ENCODE peak calls at places on chromosomes 2 and 18, in six cellular contexts. One of them, this sample, is unnamed. For H3K36me3, the result is how much of the 10 kb centered on the place peaks cover.

GRCh38 chr2:166410828-166411472 is 35.2 kb upstream of the SCN9A start:
- DNase-seq in small intestine: no peak
- DNase-seq in stomach: no peak
- DNase-seq in HCT116: peak
- DNase-seq in naive thymus-derived CD4-positive, alpha-beta T cell: no peak
- DNase-seq in Karpas-422: no peak
- DNase-seq in this sample: no peak

GRCh38 chr18:48843596-48843995 is 107.2 kb downstream of the SMAD7 start:
- DNase-seq in small intestine: no peak
- DNase-seq in stomach: no peak
- DNase-seq in HCT116: no peak
- DNase-seq in naive thymus-derived CD4-positive, alpha-beta T cell: no peak
- DNase-seq in Karpas-422: no peak
- DNase-seq in this sample: no peak

GRCh38 chr18:48828713-48829442 is 121.9 kb downstream of the SMAD7 start:
- DNase-seq in small intestine: no peak
- DNase-seq in stomach: peak
- DNase-seq in HCT116: no peak
- DNase-seq in naive thymus-derived CD4-positive, alpha-beta T cell: no peak
- DNase-seq in Karpas-422: no peak
- DNase-seq in this sample: no peak

GRCh38 chr18:46677609-46678470 is 20.8 kb upstream of the LOXHD1 start:
- DNase-seq in small intestine: no peak
- DNase-seq in stomach: no peak
- DNase-seq in HCT116: peak
- DNase-seq in naive thymus-derived CD4-positive, alpha-beta T cell: no peak
- DNase-seq in Karpas-422: peak
- DNase-seq in this sample: no peak

GRCh38 chr2:29848566-29849310 is 72.6 kb downstream of the ALK start:
- DNase-seq in small intestine: no peak
- DNase-seq in stomach: no peak
- DNase-seq in HCT116: no peak
- DNase-seq in naive thymus-derived CD4-positive, alpha-beta T cell: no peak
- DNase-seq in Karpas-422: no peak
- DNase-seq in this sample: peak

GRCh38 chr2:227163998-227164744 is at the start of the genes COL4A3 and COL4A4:
- DNase-seq in small intestine: peak
- DNase-seq in stomach: peak
- DNase-seq in HCT116: peak
- DNase-seq in naive thymus-derived CD4-positive, alpha-beta T cell: peak
- DNase-seq in Karpas-422: no peak
- DNase-seq in this sample: peak

GRCh38 chr2:240899468-240899865 is 3.5 kb upstream of the MAB21L4 start:
- DNase-seq in small intestine: no peak
- DNase-seq in stomach: no peak
- DNase-seq in HCT116: no peak
- DNase-seq in naive thymus-derived CD4-positive, alpha-beta T cell: no peak
- DNase-seq in Karpas-422: no peak
- DNase-seq in this sample: no peak

GRCh38 chr2:29459445-29460179 is 344.4 kb downstream of the CLIP4 start:
- DNase-seq in small intestine: no peak
- DNase-seq in stomach: no peak
- DNase-seq in HCT116: no peak
- DNase-seq in naive thymus-derived CD4-positive, alpha-beta T cell: no peak
- DNase-seq in Karpas-422: no peak
- DNase-seq in this sample: no peak

GRCh38 chr2:171509945-171510731 is 12.1 kb upstream of the CYBRD1 start:
- DNase-seq in small intestine: peak
- DNase-seq in stomach: no peak
- DNase-seq in HCT116: no peak
- DNase-seq in naive thymus-derived CD4-positive, alpha-beta T cell: no peak
- DNase-seq in Karpas-422: no peak
- DNase-seq in this sample: no peak

GRCh38 chr2:238632181-238633060 is 205.7 kb downstream of the ASB1 start:
- DNase-seq in small intestine: no peak
- DNase-seq in stomach: no peak
- DNase-seq in HCT116: no peak
- DNase-seq in naive thymus-derived CD4-positive, alpha-beta T cell: no peak
- DNase-seq in Karpas-422: no peak
- DNase-seq in this sample: peak

DNA sequence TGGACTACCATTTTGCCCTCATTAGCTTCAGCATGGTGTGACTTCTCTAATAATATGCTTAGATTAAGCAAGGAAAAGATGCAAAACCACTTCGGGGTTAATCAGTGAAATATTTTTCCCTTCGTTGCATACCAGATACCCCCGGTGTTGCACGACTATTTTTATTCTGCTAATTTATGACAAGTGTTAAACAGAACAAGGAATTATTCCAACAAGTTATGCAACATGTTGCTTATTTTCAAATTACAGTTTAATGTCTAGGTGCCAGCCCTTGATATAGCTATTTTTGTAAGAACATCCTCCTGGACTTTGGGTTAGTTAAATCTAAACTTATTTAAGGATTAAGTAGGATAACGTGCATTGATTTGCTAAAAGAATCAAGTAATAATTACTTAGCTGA is 16.3 kb downstream of the TYMS start:
- DNase-seq in small intestine: no peak
- DNase-seq in stomach: no peak
- DNase-seq in HCT116: no peak
- DNase-seq in naive thymus-derived CD4-positive, alpha-beta T cell: no peak
- DNase-seq in Karpas-422: no peak
- DNase-seq in this sample: no peak
- H3K36me3 ChIP-seq in small intestine: under half
- H3K36me3 ChIP-seq in stomach: under half
- H3K36me3 ChIP-seq in HCT116: half or more
- H3K36me3 ChIP-seq in naive thymus-derived CD4-positive, alpha-beta T cell: half or more
- H3K36me3 ChIP-seq in Karpas-422: under half
- H3K36me3 ChIP-seq in this sample: under half

GRCh38 chr2:119431976-119432881 is 575 bp downstream of the TMEM37 start:
- DNase-seq in small intestine: peak
- DNase-seq in stomach: peak
- DNase-seq in HCT116: no peak
- DNase-seq in naive thymus-derived CD4-positive, alpha-beta T cell: no peak
- DNase-seq in Karpas-422: no peak
- DNase-seq in this sample: no peak

GRCh38 chr2:119435148-119435952 is 3.7 kb downstream of the TMEM37 start:
- DNase-seq in small intestine: peak
- DNase-seq in stomach: no peak
- DNase-seq in HCT116: no peak
- DNase-seq in naive thymus-derived CD4-positive, alpha-beta T cell: no peak
- DNase-seq in Karpas-422: peak
- DNase-seq in this sample: no peak

GRCh38 chr2:119432882-119433522 is 1.3 kb downstream of the TMEM37 start:
- DNase-seq in small intestine: no peak
- DNase-seq in stomach: no peak
- DNase-seq in HCT116: no peak
- DNase-seq in naive thymus-derived CD4-positive, alpha-beta T cell: no peak
- DNase-seq in Karpas-422: no peak
- DNase-seq in this sample: no peak

GRCh38 chr2:119434664-119435063 is 3.0 kb downstream of the TMEM37 start:
- DNase-seq in small intestine: no peak
- DNase-seq in stomach: no peak
- DNase-seq in HCT116: no peak
- DNase-seq in naive thymus-derived CD4-positive, alpha-beta T cell: no peak
- DNase-seq in Karpas-422: no peak
- DNase-seq in this sample: no peak

DNA sequence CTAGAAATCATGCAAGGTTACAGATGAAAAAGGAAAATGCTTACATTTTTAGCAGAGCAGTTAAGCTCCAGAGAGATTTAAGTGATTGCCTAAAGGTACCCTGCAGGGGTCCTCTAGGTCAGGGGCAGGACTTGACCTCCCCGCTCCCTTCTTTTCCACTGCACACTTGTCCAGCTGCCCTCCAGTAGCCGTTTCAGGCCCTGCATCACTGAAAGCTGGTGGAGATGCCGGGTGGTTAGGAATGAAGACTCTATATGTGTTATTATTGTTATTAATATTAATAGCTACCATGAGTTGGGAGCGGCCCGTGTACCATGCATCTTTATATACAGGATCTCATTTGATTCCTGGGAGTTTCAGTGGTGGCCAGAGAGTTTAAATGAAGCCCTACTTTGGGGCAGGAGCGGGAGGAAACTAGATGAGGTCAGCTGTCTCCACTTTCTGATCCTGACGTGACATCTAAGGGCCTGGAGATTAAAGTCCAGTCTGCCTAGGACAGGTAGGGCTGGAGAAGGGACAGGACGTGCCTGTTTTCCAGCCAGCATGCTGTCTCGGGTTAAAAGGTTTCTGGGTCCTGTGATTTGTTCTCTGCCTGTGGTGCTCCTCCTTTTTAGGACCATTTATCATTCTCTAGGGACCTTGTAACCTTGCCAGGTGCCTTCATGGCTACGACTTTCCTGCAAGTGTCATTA is 2.1 kb downstream of the TMEM37 start:
- DNase-seq in small intestine: peak
- DNase-seq in stomach: no peak
- DNase-seq in HCT116: no peak
- DNase-seq in naive thymus-derived CD4-positive, alpha-beta T cell: no peak
- DNase-seq in Karpas-422: no peak
- DNase-seq in this sample: no peak
- H3K36me3 ChIP-seq in small intestine: under half
- H3K36me3 ChIP-seq in stomach: under half
- H3K36me3 ChIP-seq in HCT116: under half
- H3K36me3 ChIP-seq in naive thymus-derived CD4-positive, alpha-beta T cell: under half
- H3K36me3 ChIP-seq in Karpas-422: under half
- H3K36me3 ChIP-seq in this sample: under half

DNA sequence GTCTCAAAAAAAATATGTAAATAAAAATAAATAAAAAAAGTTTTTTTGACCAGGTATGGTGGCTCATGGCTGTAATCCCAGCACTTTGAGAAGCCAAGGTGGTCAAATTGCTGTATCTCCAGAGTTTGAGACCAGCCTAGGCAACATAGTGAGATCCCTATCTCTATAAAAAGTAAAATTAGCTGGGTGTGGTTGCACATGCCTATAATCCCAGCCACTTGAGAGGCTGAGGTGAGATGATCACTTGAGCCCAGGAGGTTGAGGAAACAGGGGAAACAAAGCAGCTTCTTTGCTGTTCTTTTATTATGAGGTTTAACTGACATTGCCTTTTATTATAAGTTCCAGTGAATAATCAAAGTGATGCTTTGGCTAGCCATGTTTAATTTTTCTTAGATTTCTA is 25.0 kb downstream of the ACTR2 start:
- DNase-seq in small intestine: no peak
- DNase-seq in stomach: no peak
- DNase-seq in HCT116: no peak
- DNase-seq in naive thymus-derived CD4-positive, alpha-beta T cell: no peak
- DNase-seq in Karpas-422: no peak
- DNase-seq in this sample: no peak
- H3K36me3 ChIP-seq in small intestine: under half
- H3K36me3 ChIP-seq in stomach: under half
- H3K36me3 ChIP-seq in HCT116: under half
- H3K36me3 ChIP-seq in naive thymus-derived CD4-positive, alpha-beta T cell: under half
- H3K36me3 ChIP-seq in Karpas-422: half or more
- H3K36me3 ChIP-seq in this sample: half or more

DNA sequence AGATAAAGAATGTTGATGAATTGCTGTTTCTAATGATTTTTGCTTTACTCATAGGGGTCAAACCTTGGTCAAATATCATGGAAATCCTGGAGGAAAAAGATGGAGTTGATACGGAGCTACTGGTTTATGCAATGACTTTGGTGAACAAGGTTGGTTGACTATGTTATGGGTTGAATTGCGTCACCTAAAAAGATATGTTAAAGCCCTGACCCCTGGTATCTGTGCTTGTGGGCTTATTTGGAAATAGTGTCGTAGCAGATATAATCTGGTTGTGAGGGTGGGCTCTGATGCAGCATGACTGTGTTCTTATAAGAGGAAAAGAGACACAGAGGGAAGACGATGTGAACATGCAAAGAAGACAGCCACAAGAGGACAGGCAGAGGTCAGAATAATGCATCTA is 226.2 kb downstream of the TPGS2 start:
- DNase-seq in small intestine: no peak
- DNase-seq in stomach: no peak
- DNase-seq in HCT116: no peak
- DNase-seq in naive thymus-derived CD4-positive, alpha-beta T cell: no peak
- DNase-seq in Karpas-422: no peak
- DNase-seq in this sample: no peak
- H3K36me3 ChIP-seq in small intestine: under half
- H3K36me3 ChIP-seq in stomach: under half
- H3K36me3 ChIP-seq in HCT116: under half
- H3K36me3 ChIP-seq in naive thymus-derived CD4-positive, alpha-beta T cell: under half
- H3K36me3 ChIP-seq in Karpas-422: under half
- H3K36me3 ChIP-seq in this sample: under half

DNA sequence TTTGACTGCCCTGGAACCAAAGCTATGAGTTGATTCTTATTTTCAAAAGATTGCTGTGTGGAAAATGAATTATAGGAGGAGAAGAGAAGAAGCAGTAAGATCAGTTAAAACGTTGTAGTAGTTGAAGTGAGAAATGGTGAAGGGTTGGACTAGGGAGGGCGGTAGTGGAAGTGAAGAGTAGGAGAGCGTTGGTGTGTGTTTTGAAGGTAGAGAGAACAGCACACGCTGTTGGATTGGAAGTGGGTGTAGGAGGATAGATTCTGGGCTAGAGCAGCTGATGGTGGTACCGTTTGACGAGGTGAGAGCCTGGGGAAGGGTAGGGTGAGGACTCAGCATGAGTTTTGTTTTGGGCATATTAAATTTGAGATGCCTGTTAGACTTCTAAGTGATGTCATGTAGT is 18.4 kb downstream of the RIOK3 start:
- DNase-seq in small intestine: no peak
- DNase-seq in stomach: no peak
- DNase-seq in HCT116: no peak
- DNase-seq in naive thymus-derived CD4-positive, alpha-beta T cell: no peak
- DNase-seq in Karpas-422: no peak
- DNase-seq in this sample: no peak
- H3K36me3 ChIP-seq in small intestine: under half
- H3K36me3 ChIP-seq in stomach: half or more
- H3K36me3 ChIP-seq in HCT116: half or more
- H3K36me3 ChIP-seq in naive thymus-derived CD4-positive, alpha-beta T cell: half or more
- H3K36me3 ChIP-seq in Karpas-422: under half
- H3K36me3 ChIP-seq in this sample: half or more

DNA sequence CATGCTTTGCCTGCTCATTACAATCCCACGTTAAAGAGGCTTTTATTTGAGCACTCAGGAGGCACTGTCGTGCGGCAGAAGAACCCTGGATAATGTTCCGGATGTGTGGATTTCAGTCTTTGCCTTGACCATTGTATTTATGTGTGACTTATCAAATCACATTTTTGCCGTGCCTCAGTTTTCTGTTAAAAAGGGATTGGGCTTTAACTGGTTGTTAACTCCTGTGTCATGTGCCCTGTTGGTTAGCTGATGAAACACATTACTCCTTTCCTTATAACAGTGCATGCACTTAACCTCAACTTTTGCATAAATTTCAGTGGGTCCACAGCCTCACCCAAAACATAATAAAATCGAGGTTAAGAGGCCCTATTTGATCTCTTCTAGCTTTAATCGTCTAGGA is 52.7 kb downstream of the NAB1 start:
- DNase-seq in small intestine: no peak
- DNase-seq in stomach: no peak
- DNase-seq in HCT116: no peak
- DNase-seq in naive thymus-derived CD4-positive, alpha-beta T cell: no peak
- DNase-seq in Karpas-422: no peak
- DNase-seq in this sample: no peak
- H3K36me3 ChIP-seq in small intestine: under half
- H3K36me3 ChIP-seq in stomach: under half
- H3K36me3 ChIP-seq in HCT116: under half
- H3K36me3 ChIP-seq in naive thymus-derived CD4-positive, alpha-beta T cell: under half
- H3K36me3 ChIP-seq in Karpas-422: under half
- H3K36me3 ChIP-seq in this sample: under half